ENCODE peak calls at places on chromosome 1, in four cellular contexts. W, T, N and S are unnamed samples.
A peak's percentile ranks its signal among the peaks of the same experiment; 100 is the strongest.

GRCh38 chr1:92291372-92291999 is 7.3 kb downstream of the GLMN start:
- DNase-seq in W (peak; percentile 50), T (no peak), N (no peak), S (peak; percentile 88)

GRCh38 chr1:55057270-55057955 is 18.1 kb downstream of the PCSK9 start:
- DNase-seq in W (no peak), T (no peak), N (no peak), S (no peak)

GRCh38 chr1:27564264-27564579 is 39.7 kb downstream of the AHDC1 start:
- DNase-seq in W (no peak), T (no peak), N (no peak), S (no peak)

GRCh38 chr1:6889875-6890480 is 104.7 kb downstream of the CAMTA1 start:
- DNase-seq in W (peak; percentile 66), T (no peak), N (no peak), S (peak; percentile 83)

GRCh38 chr1:238652346-238652968 is 733.9 kb upstream of the CHRM3 start:
- DNase-seq in W (no peak), T (no peak), N (no peak), S (peak; percentile 82)

GRCh38 chr1:64516301-64516700 is 46.4 kb downstream of the CACHD1 start:
- DNase-seq in W (no peak), T (no peak), N (no peak), S (no peak)

GRCh38 chr1:182374101-182374834 is 17.3 kb downstream of the GLUL start:
- DNase-seq in W (no peak), T (no peak), N (no peak), S (no peak)

GRCh38 chr1:116766616-116767469 is 12.6 kb downstream of the CD2 start:
- DNase-seq in W (no peak), T (no peak), N (no peak), S (no peak)

GRCh38 chr1:232884262-232884661 is 66.1 kb upstream of the NTPCR start:
- DNase-seq in W (no peak), T (no peak), N (no peak), S (peak; percentile 77)

GRCh38 chr1:27884182-27884954 is 12.0 kb downstream of the THEMIS2 start:
- DNase-seq in W (no peak), T (no peak), N (no peak), S (no peak)

GRCh38 chr1:159835862-159836518 is 9.3 kb downstream of the SLAMF8 start:
- DNase-seq in W (peak; percentile 2), T (no peak), N (no peak), S (peak; percentile 23)

GRCh38 chr1:235974616-235975015 is 90.3 kb downstream of the NID1 start:
- DNase-seq in W (no peak), T (no peak), N (no peak), S (no peak)

GRCh38 chr1:241749041-241749798 is 97.1 kb downstream of the WDR64 start:
- DNase-seq in W (no peak), T (no peak), N (no peak), S (no peak)

GRCh38 chr1:39672551-39672947 is 642 bp upstream of the NT5C1A start:
- DNase-seq in W (no peak), T (no peak), N (no peak), S (no peak)

GRCh38 chr1:28415246-28415645 is 45.7 kb downstream of the PHACTR4 start:
- DNase-seq in W (no peak), T (no peak), N (no peak), S (no peak)

GRCh38 chr1:229027622-229028182 is 243.2 kb upstream of the RAB4A start:
- DNase-seq in W (peak; percentile 46), T (no peak), N (no peak), S (peak; percentile 89)

GRCh38 chr1:203324103-203325003 is 19.0 kb downstream of the BTG2 start:
- DNase-seq in W (peak; percentile 58), T (no peak), N (no peak), S (no peak)

GRCh38 chr1:27787895-27788294 is 14.9 kb downstream of the STX12 start:
- DNase-seq in W (no peak), T (no peak), N (no peak), S (peak; percentile 87)

GRCh38 chr1:30816211-30817082 is 58.9 kb upstream of the LAPTM5 start:
- DNase-seq in W (no peak), T (no peak), N (no peak), S (peak; percentile 78)

GRCh38 chr1:10712568-10712967 is 83.9 kb downstream of the CASZ1 start:
- DNase-seq in W (no peak), T (no peak), N (no peak), S (no peak)

GRCh38 chr1:93585059-93585966 is 96.3 kb downstream of the BCAR3 start:
- DNase-seq in W (no peak), T (no peak), N (no peak), S (peak; percentile 61)

GRCh38 chr1:34178072-34178471 is 1.4 kb downstream of the C1orf94 start:
- DNase-seq in W (no peak), T (no peak), N (no peak), S (no peak)

GRCh38 chr1:223393275-223394214 is at the start of gene CCDC185:
- DNase-seq in W (no peak), T (peak; percentile 79), N (no peak), S (no peak)

GRCh38 chr1:116134178-116134773 is 23.1 kb downstream of the MAB21L3 start:
- DNase-seq in W (peak; percentile 39), T (peak; percentile 68), N (no peak), S (peak; percentile 23)

GRCh38 chr1:229643996-229644748 is 18.1 kb downstream of the URB2 start:
- DNase-seq in W (peak; percentile 58), T (no peak), N (no peak), S (peak; percentile 61)

GRCh38 chr1:154964359-154964758 is 2.8 kb upstream of the PYGO2 start:
- DNase-seq in W (no peak), T (no peak), N (no peak), S (no peak)

GRCh38 chr1:226945106-226945857 is 5.2 kb downstream of the COQ8A start:
- DNase-seq in W (no peak), T (no peak), N (no peak), S (no peak)

GRCh38 chr1:36981126-36981525 is 53.2 kb downstream of the GRIK3 start:
- DNase-seq in W (no peak), T (no peak), N (no peak), S (no peak)

GRCh38 chr1:228397454-228397786 is 9.2 kb downstream of the TRIM11 start:
- DNase-seq in W (no peak), T (no peak), N (no peak), S (no peak)

GRCh38 chr1:184947497-184948256 is 26.6 kb downstream of the NIBAN1 start:
- DNase-seq in W (no peak), T (peak; percentile 26), N (no peak), S (no peak)

GRCh38 chr1:94971491-94971924 is 44.6 kb upstream of the CNN3 start:
- DNase-seq in W (no peak), T (no peak), N (no peak), S (peak; percentile 49)

GRCh38 chr1:38962113-38962512 is 20.5 kb upstream of the RHBDL2 start:
- DNase-seq in W (no peak), T (no peak), N (no peak), S (peak; percentile 63)

GRCh38 chr1:162276493-162276892 is 100.2 kb downstream of the SPATA46 start:
- DNase-seq in W (peak; percentile 10), T (no peak), N (no peak), S (peak; percentile 71)

GRCh38 chr1:34408011-34408410 is 231.3 kb downstream of the C1orf94 start:
- DNase-seq in W (no peak), T (peak; percentile 91), N (no peak), S (no peak)

GRCh38 chr1:28577738-28578536 is 14.1 kb upstream of the RAB42 start:
- DNase-seq in W (peak; percentile 27), T (no peak), N (no peak), S (no peak)

GRCh38 chr1:102045752-102046151 is 49.0 kb upstream of the OLFM3 start:
- DNase-seq in W (no peak), T (no peak), N (no peak), S (no peak)

GRCh38 chr1:180567664-180568063 is 8.9 kb downstream of the OVAAL start:
- DNase-seq in W (no peak), T (no peak), N (no peak), S (no peak)
- H3K4me3 ChIP-seq in W (no peak overlapping the region), T (no peak overlapping the region), N (no peak overlapping the region), S (no peak overlapping the region)

GRCh38 chr1:205588691-205589445 is 42.9 kb downstream of the ELK4 start:
- DNase-seq in W (peak; percentile 75), T (no peak), N (no peak), S (peak; percentile 79)
- TF ChIP-seq CTCF in W (peak; percentile 85), T (no peak), N (no peak), S (peak; percentile 81)

GRCh38 chr1:112394743-112395062 is 1.3 kb upstream of the CTTNBP2NL start:
- DNase-seq in W (no peak), T (no peak), N (no peak), S (no peak)

GRCh38 chr1:112390775-112391602 is 5.0 kb upstream of the CTTNBP2NL start:
- DNase-seq in W (peak; percentile 89), T (peak; percentile 98), N (peak; percentile 71), S (peak; percentile 95)

GRCh38 chr1:112389689-112390088 is 6.3 kb upstream of the CTTNBP2NL start:
- DNase-seq in W (no peak), T (no peak), N (no peak), S (no peak)

GRCh38 chr1:112393634-112393976 is 2.4 kb upstream of the CTTNBP2NL start:
- DNase-seq in W (no peak), T (no peak), N (no peak), S (peak; percentile 25)

DNA sequence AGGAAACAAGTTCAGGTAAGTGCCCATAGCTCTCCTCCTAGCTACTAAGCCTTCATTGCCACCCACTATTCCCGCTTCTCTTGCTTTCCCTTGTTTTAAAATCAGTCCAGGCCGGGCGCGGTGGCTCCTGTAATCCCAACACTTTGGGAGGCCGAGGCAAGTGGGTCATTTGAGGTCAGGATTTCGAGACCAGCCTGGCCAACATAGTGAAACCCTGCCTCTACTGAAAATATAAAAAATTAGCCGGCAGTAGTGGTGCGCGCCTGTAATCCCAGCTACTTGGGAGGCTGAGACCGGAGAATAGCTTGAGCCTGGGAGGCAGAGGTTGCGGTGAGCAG is 4.4 kb upstream of the CTTNBP2NL start:
- DNase-seq in W (no peak), T (no peak), N (no peak), S (no peak)
- H3K4me3 ChIP-seq in W (no peak overlapping the region), T (peak overlapping the region; percentile 59), N (peak overlapping the region; percentile 64), S (no peak overlapping the region)

GRCh38 chr1:117803318-117803717 is 126.1 kb downstream of the GDAP2 start:
- DNase-seq in W (no peak), T (no peak), N (no peak), S (peak; percentile 70)

GRCh38 chr1:117802546-117803257 is 126.7 kb downstream of the GDAP2 start:
- DNase-seq in W (no peak), T (no peak), N (no peak), S (peak; percentile 42)
- TF ChIP-seq CTCF in W (no peak), T (no peak), N (no peak), S (no peak)